ENCODE peak calls at places on chromosomes 3 and 15, in seven cellular contexts. E is sciatic nerve; X is mammary epithelial cell; M is CD8-positive, alpha-beta memory T cell; N is substantia nigra; O is pons; T is ELF-1. U is an unnamed sample.

GRCh38 chr3:139281512-139282196 is 62.2 kb upstream of the MRPS22 start:
- DNase-seq in E (no peak), X (no peak), M (no peak), N (no peak), O (no peak), T (no peak), U (no peak)

GRCh38 chr3:123390865-123391613 is 57.9 kb downstream of the ADCY5 start:
- DNase-seq in E (no peak), X (no peak), M (no peak), N (no peak), O (no peak), T (no peak), U (no peak)

GRCh38 chr3:69086133-69086722 is 1.5 kb downstream of the ARL6IP5 start:
- DNase-seq in E (peak), X (peak), M (peak), N (peak), O (peak), T (peak), U (peak)

GRCh38 chr15:45314960-45315359 is 62.9 kb downstream of the SLC28A2 start:
- DNase-seq in E (no peak), X (no peak), M (no peak), N (no peak), O (peak), T (peak), U (no peak)

GRCh38 chr3:38645601-38646000 is 3.9 kb downstream of the SCN5A start:
- DNase-seq in E (no peak), X (no peak), M (no peak), N (no peak), O (no peak), T (no peak), U (no peak)

GRCh38 chr15:70132148-70132547 is 34.4 kb upstream of the TLE3 start:
- DNase-seq in E (peak), X (no peak), M (no peak), N (no peak), O (no peak), T (no peak), U (no peak)

GRCh38 chr3:40915346-40915865 is 283.9 kb upstream of the CTNNB1 start:
- DNase-seq in E (no peak), X (peak), M (no peak), N (no peak), O (peak), T (no peak), U (no peak)

GRCh38 chr15:25247418-25248030 is 191.3 kb downstream of the UBE3A start:
- DNase-seq in E (peak), X (no peak), M (no peak), N (no peak), O (no peak), T (no peak), U (no peak)

GRCh38 chr15:91992940-91993339 is 139.4 kb downstream of the SLCO3A1 start:
- DNase-seq in E (no peak), X (peak), M (no peak), N (no peak), O (no peak), T (no peak), U (no peak)

GRCh38 chr3:193997228-193998192 is 138.4 kb upstream of the HES1 start:
- DNase-seq in E (no peak), X (no peak), M (no peak), N (no peak), O (no peak), T (no peak), U (no peak)

GRCh38 chr3:2247249-2247648 is 148.6 kb downstream of the CNTN4 start:
- DNase-seq in E (no peak), X (no peak), M (no peak), N (no peak), O (no peak), T (no peak), U (no peak)

GRCh38 chr3:50657407-50657806 is 17.3 kb upstream of the DOCK3 start:
- DNase-seq in E (no peak), X (no peak), M (no peak), N (no peak), O (no peak), T (no peak), U (no peak)

GRCh38 chr15:58666957-58667356 is 82.5 kb downstream of the ADAM10 start:
- DNase-seq in E (no peak), X (peak), M (no peak), N (no peak), O (peak), T (no peak), U (no peak)

GRCh38 chr3:111732248-111732879 is 126.7 kb upstream of the PHLDB2 start:
- DNase-seq in E (no peak), X (no peak), M (no peak), N (no peak), O (no peak), T (no peak), U (no peak)

GRCh38 chr15:66679657-66680108 is 22.4 kb upstream of the SMAD6 start:
- DNase-seq in E (no peak), X (no peak), M (no peak), N (no peak), O (no peak), T (peak), U (peak)

GRCh38 chr15:57133127-57133968 is 214.9 kb downstream of the TCF12 start:
- DNase-seq in E (no peak), X (no peak), M (no peak), N (no peak), O (peak), T (peak), U (peak)

GRCh38 chr3:32391643-32392529 is at the start of gene CMTM7:
- DNase-seq in E (peak), X (peak), M (peak), N (peak), O (no peak), T (peak), U (peak)

GRCh38 chr3:187746479-187747335 is 1.4 kb upstream of the BCL6 start:
- DNase-seq in E (peak), X (peak), M (no peak), N (no peak), O (peak), T (peak), U (no peak)

GRCh38 chr3:119279101-119279554 is 15.1 kb upstream of the ARHGAP31 start:
- DNase-seq in E (no peak), X (no peak), M (no peak), N (peak), O (no peak), T (peak), U (peak)

GRCh38 chr15:77869021-77869895 is 208.3 kb downstream of the TBC1D2B start:
- DNase-seq in E (peak), X (peak), M (no peak), N (no peak), O (no peak), T (peak), U (no peak)

GRCh38 chr3:191253089-191253799 is 54.2 kb downstream of the OSTN start:
- DNase-seq in E (no peak), X (no peak), M (no peak), N (no peak), O (peak), T (no peak), U (peak)

GRCh38 chr3:145623349-145623748 is 537.6 kb downstream of the PLOD2 start:
- DNase-seq in E (no peak), X (no peak), M (no peak), N (no peak), O (no peak), T (no peak), U (no peak)

GRCh38 chr3:119099785-119100184 is 46.2 kb upstream of the TEX55 start:
- DNase-seq in E (no peak), X (no peak), M (no peak), N (no peak), O (no peak), T (no peak), U (no peak)

GRCh38 chr15:39942101-39942752 is 8.3 kb downstream of the EIF2AK4 start:
- DNase-seq in E (no peak), X (no peak), M (no peak), N (no peak), O (no peak), T (no peak), U (no peak)

GRCh38 chr15:45048784-45049631 is 26.0 kb downstream of the SORD start:
- DNase-seq in E (no peak), X (no peak), M (no peak), N (no peak), O (peak), T (peak), U (no peak)

GRCh38 chr15:92907880-92908279 is 7.8 kb downstream of the CHD2 start:
- DNase-seq in E (no peak), X (peak), M (no peak), N (no peak), O (peak), T (no peak), U (no peak)

GRCh38 chr3:40152482-40153133 is 156.9 kb upstream of the EIF1B start:
- DNase-seq in E (no peak), X (peak), M (no peak), N (no peak), O (no peak), T (no peak), U (no peak)

GRCh38 chr3:113268306-113268705 is 56.9 kb downstream of the BOC start:
- DNase-seq in E (no peak), X (no peak), M (no peak), N (no peak), O (no peak), T (no peak), U (no peak)

GRCh38 chr3:42265059-42265991 is 660 bp downstream of the CCK start:
- DNase-seq in E (no peak), X (no peak), M (no peak), N (no peak), O (no peak), T (peak), U (no peak)

GRCh38 chr3:116141724-116142123 is 303.6 kb downstream of the LSAMP start:
- DNase-seq in E (no peak), X (no peak), M (no peak), N (no peak), O (no peak), T (no peak), U (no peak)

GRCh38 chr3:51269466-51269865 is 115.6 kb upstream of the MANF start:
- DNase-seq in E (no peak), X (peak), M (no peak), N (no peak), O (no peak), T (peak), U (no peak)

GRCh38 chr15:100762289-100762688 is 117.3 kb upstream of the ALDH1A3 start:
- DNase-seq in E (no peak), X (no peak), M (no peak), N (no peak), O (no peak), T (no peak), U (no peak)

GRCh38 chr3:42214565-42215283 is 51.3 kb downstream of the CCK start:
- DNase-seq in E (no peak), X (peak), M (no peak), N (no peak), O (no peak), T (no peak), U (no peak)